ENCODE peak calls at places on chromosome 18, in ten cellular contexts. N is astrocyte of the cerebellum; Z is osteocyte; E is PC-3; B is activated CD8-positive, alpha-beta T cell treated with anti-CD3 and anti-CD28 coated beads for 36 hours; W is IMR-90; X is MM.1S; D is cardiac muscle cell; F is left lung; R is A549. H is an unnamed sample.

GRCh38 chr18:28766721-28767120 is 589.8 kb upstream of the CDH2 start:
- DNase-seq in Z (no peak), X (no peak), N (no peak), B (no peak), D (no peak), F (no peak), E (peak), R (no peak), W (peak), H (no peak)

GRCh38 chr18:24616638-24617037 is 156.2 kb downstream of the HRH4 start:
- DNase-seq in W (no peak), X (no peak), N (no peak), D (no peak), B (no peak), R (no peak), E (no peak), F (no peak), Z (no peak), H (no peak)

GRCh38 chr18:42365550-42365949 is 410.5 kb downstream of the PIK3C3 start:
- DNase-seq in X (no peak), N (no peak), R (no peak), Z (no peak), D (no peak), B (no peak), E (no peak), W (no peak), F (no peak), H (no peak)

GRCh38 chr18:53946561-53946960 is 277.9 kb downstream of the MBD2 start:
- DNase-seq in D (no peak), R (no peak), E (peak), Z (no peak), B (no peak), W (no peak), F (no peak), X (no peak), N (no peak), H (no peak)

GRCh38 chr18:13112982-13113381 is 105.6 kb upstream of the LDLRAD4 start:
- DNase-seq in F (no peak), B (peak), W (peak), D (peak), E (peak), N (peak), R (no peak), Z (no peak), X (no peak), H (no peak)

GRCh38 chr18:6785001-6785400 is 55.5 kb downstream of the ARHGAP28 start:
- DNase-seq in R (no peak), E (no peak), B (no peak), N (no peak), W (peak), D (no peak), Z (no peak), F (no peak), X (no peak), H (no peak)

GRCh38 chr18:57008001-57008686 is 138.7 kb upstream of the BOD1L2 start:
- DNase-seq in D (no peak), E (no peak), R (no peak), F (no peak), W (no peak), N (no peak), X (no peak), B (no peak), Z (no peak), H (no peak)

GRCh38 chr18:35642802-35643201 is 61.3 kb downstream of the GALNT1 start:
- DNase-seq in N (no peak), F (no peak), W (peak), R (no peak), X (no peak), D (no peak), E (no peak), Z (no peak), B (no peak), H (no peak)

GRCh38 chr18:12296087-12296403 is 12.0 kb upstream of the TUBB6 start:
- DNase-seq in W (peak), E (peak), F (no peak), R (no peak), D (no peak), Z (no peak), X (no peak), B (peak), N (no peak), H (no peak)

GRCh38 chr18:13521418-13521817 is 204.9 kb downstream of the FAM210A start:
- DNase-seq in Z (peak), E (no peak), F (no peak), W (no peak), R (no peak), N (no peak), D (no peak), X (no peak), B (no peak), H (no peak)

GRCh38 chr18:33022370-33022769 is 249.5 kb upstream of the KLHL14 start:
- DNase-seq in N (no peak), D (no peak), R (peak), X (no peak), W (no peak), F (no peak), B (no peak), Z (no peak), E (no peak), H (no peak)

DNA sequence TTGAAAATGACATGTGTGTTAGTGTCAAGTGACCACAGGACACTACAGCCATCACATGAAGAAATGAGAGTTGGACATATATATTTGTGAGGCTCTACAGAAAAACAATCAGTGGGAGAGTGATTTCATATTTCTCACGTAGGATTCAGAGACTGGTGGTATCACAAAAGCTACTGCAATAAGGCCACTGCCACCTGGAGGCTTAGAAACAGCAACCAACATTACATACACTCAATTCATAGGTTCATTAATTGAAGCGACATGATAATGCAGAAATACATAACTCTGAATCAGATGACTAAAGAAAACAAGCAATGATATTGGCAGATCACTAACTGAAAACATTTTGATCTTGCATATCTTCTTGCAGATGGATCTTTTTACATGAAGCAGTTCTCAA is 248.1 kb upstream of the KLHL14 start:
- DNase-seq in R (no peak), X (no peak), N (no peak), D (no peak), E (no peak), F (no peak), Z (no peak), B (no peak), W (no peak), H (no peak)
- TF ChIP-seq CTCF in R (no peak), X (no peak), N (no peak), D (no peak), E (no peak), F (no peak), Z (no peak), B (no peak), W (no peak), H (no peak)

GRCh38 chr18:46320928-46321855 is 217.0 kb downstream of the HAUS1 start:
- DNase-seq in W (peak), X (no peak), B (no peak), Z (no peak), D (no peak), R (no peak), F (no peak), N (peak), E (peak), H (no peak)

GRCh38 chr18:46318356-46318755 is 214.2 kb downstream of the HAUS1 start:
- DNase-seq in X (no peak), B (no peak), F (no peak), W (no peak), E (no peak), Z (no peak), R (no peak), N (no peak), D (no peak), H (no peak)

GRCh38 chr18:46321954-46322353 is 217.8 kb downstream of the HAUS1 start:
- DNase-seq in E (peak), F (no peak), W (no peak), R (no peak), Z (no peak), X (no peak), D (peak), N (no peak), B (no peak), H (no peak)

GRCh38 chr18:46319793-46320192 is 215.6 kb downstream of the HAUS1 start:
- DNase-seq in F (no peak), X (no peak), D (no peak), Z (no peak), E (no peak), R (no peak), B (no peak), W (no peak), N (no peak), H (no peak)

DNA sequence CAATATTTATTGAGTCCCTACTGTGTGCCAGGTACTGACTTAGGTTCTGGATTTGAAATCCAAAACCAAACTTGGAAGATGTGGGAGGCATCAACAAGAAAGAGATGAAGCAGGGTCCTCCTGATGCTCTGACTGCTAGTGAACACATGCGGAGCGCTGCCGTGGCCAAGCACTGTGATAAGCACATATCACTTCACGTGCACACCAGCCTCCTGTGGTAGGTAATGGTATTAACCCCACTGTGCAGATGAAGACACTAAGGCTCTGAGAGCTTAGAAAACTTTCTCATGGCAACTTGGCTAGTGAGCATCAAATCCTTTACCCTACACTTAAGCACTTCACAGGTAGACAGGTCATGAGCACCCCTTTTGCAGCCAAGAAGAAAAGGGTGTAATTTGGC is 216.1 kb downstream of the HAUS1 start:
- DNase-seq in D (no peak), N (no peak), F (no peak), W (no peak), E (no peak), Z (no peak), X (no peak), R (no peak), B (no peak), H (no peak)
- TF ChIP-seq CTCF in D (no peak), N (no peak), F (no peak), W (no peak), E (no peak), Z (no peak), X (no peak), R (no peak), B (no peak), H (no peak)

GRCh38 chr18:55321268-55322175 is 266.5 kb downstream of the TCF4 start:
- DNase-seq in E (peak), W (peak), N (peak), R (peak), D (peak), X (peak), Z (peak), F (peak), B (peak), H (peak)

GRCh38 chr18:55323051-55323994 is 264.7 kb downstream of the TCF4 start:
- DNase-seq in X (peak), W (peak), D (no peak), B (no peak), Z (no peak), E (no peak), R (no peak), F (no peak), N (no peak), H (no peak)

GRCh38 chr18:55320399-55321255 is 267.4 kb downstream of the TCF4 start:
- DNase-seq in B (no peak), D (no peak), E (no peak), N (no peak), Z (no peak), W (peak), R (no peak), F (no peak), X (peak), H (no peak)

GRCh38 chr18:55324166-55324565 is 263.8 kb downstream of the TCF4 start:
- DNase-seq in W (no peak), X (no peak), N (no peak), B (no peak), E (no peak), F (no peak), Z (no peak), D (no peak), R (no peak), H (no peak)

GRCh38 chr18:55322176-55322735 is 265.7 kb downstream of the TCF4 start:
- DNase-seq in N (peak), B (peak), X (peak), F (peak), W (peak), D (peak), E (peak), Z (peak), R (peak), H (peak)
- TF ChIP-seq CTCF in N (no peak), B (no peak), X (no peak), F (no peak), W (peak), D (peak), E (no peak), Z (no peak), R (no peak), H (no peak)

DNA sequence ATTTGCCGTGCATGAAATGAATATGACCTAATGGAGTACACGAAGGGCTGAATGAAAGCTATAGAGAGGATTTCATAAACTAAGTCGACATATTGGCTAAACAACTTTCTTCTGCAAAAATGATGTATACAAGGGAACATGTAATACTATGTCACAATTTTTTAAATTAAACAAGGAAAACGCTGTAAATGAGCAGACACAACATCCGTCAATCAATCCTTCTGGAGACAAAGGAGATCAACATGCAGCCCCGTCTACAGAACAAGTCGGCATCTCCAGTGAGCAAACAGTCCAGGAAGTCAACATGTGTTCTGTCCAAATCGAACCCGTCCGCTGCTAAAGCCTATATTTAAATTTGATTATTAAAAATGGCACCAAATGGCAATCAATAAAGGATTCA is 180.8 kb downstream of the TCF4 start:
- DNase-seq in E (no peak), Z (no peak), X (no peak), W (no peak), N (no peak), D (no peak), F (no peak), R (no peak), B (no peak), H (no peak)
- TF ChIP-seq CTCF in E (no peak), Z (no peak), X (no peak), W (no peak), N (no peak), D (no peak), F (no peak), R (no peak), B (no peak), H (no peak)

GRCh38 chr18:32439802-32440201 is 30.9 kb downstream of the GAREM1 start:
- DNase-seq in D (no peak), R (peak), W (no peak), B (peak), E (peak), N (no peak), X (no peak), Z (no peak), F (no peak), H (no peak)
- TF ChIP-seq CTCF in D (peak), R (no peak), W (peak), B (no peak), E (peak), N (peak), X (peak), Z (peak), F (no peak), H (no peak)

GRCh38 chr18:52907942-52908341 is 567.9 kb downstream of the DCC start:
- DNase-seq in R (no peak), Z (no peak), B (no peak), D (peak), W (no peak), N (no peak), F (no peak), E (no peak), X (no peak), H (no peak)

GRCh38 chr18:52902188-52902587 is 562.2 kb downstream of the DCC start:
- DNase-seq in E (no peak), D (no peak), F (no peak), Z (no peak), R (no peak), B (no peak), W (no peak), N (no peak), X (no peak), H (no peak)

GRCh38 chr18:52907522-52907921 is 567.5 kb downstream of the DCC start:
- DNase-seq in E (no peak), X (no peak), W (no peak), F (no peak), N (no peak), B (no peak), D (no peak), R (no peak), Z (no peak), H (no peak)

DNA sequence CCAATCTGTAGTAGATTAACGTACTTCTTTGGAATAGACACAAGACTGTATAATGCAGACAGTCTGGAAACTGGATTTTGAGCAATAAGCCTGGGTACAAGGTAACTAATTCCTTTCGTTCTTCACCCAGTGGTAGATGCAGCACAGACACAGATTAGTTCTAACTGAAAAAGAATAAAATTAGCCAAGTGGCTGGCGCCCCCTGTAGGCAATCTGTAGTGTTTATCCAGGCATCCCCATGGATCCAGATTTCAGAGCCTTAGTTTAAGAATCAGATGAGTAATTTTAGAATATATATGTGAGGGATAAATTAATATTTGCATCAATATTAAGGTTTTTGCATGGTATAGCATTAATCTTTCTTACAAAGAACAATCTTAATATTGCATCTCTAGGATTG is 563.9 kb downstream of the DCC start:
- DNase-seq in B (peak), N (no peak), Z (no peak), X (peak), D (peak), R (peak), E (peak), W (no peak), F (no peak), H (peak)
- TF ChIP-seq CTCF in B (peak), N (peak), Z (peak), X (peak), D (peak), R (peak), E (peak), W (no peak), F (peak), H (peak)

GRCh38 chr18:63963610-63964256 is 6.1 kb upstream of the SERPINB8 start:
- DNase-seq in D (peak), R (no peak), B (peak), X (peak), Z (no peak), N (peak), W (peak), F (no peak), E (peak), H (no peak)
- TF ChIP-seq CTCF in D (peak), R (peak), B (peak), X (peak), Z (peak), N (peak), W (peak), F (peak), E (peak), H (peak)

DNA sequence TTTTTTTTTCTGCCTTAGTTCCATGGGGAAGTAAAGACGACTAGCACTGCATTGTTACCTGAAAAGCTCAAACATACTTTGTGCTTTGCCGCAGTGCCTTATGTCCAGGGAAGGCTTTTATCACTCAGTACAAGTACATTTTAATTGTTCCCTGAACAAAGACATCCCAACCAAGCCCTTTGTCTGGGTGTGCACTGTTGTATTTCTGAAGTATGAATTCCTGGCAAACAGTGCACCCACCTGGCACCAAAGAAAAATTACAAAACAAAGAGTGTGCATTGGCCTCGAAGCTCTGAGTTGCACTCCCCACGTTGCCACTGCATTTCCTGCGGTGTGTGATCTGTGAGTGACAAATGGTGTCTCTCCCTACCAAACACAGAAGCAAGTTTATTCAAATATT is 858.5 kb upstream of the PIK3C3 start:
- DNase-seq in E (peak), B (no peak), Z (no peak), W (peak), D (peak), F (no peak), X (peak), R (no peak), N (peak), H (no peak)
- TF ChIP-seq CTCF in E (peak), B (no peak), Z (peak), W (peak), D (peak), F (no peak), X (peak), R (no peak), N (peak), H (no peak)